ENCODE peak calls at places on chromosome 14, in six cellular contexts. E is AG08395; A is mesenchymal stem cell; P is Calu3; K is stimulated activated CD4-positive, alpha-beta T cell treated with anti-CD3 and anti-CD28 coated beads, Interleukin-2, amount 100 ng/mL, for 48 hours; Z is EL. H is an unnamed sample.

GRCh38 chr14:43706901-43707300 is 800.2 kb downstream of the FSCB start:
- DNase-seq in E (no peak), A (peak; percentile 61), P (no peak), K (no peak), Z (no peak), H (no peak)

GRCh38 chr14:99322731-99323599 is 51.0 kb upstream of the BCL11B start:
- DNase-seq in E (peak; percentile 31), A (no peak), P (no peak), K (no peak), Z (peak; percentile 13), H (no peak)

GRCh38 chr14:104718871-104719270 is 5.2 kb upstream of the ADSS1 start:
- DNase-seq in E (no peak), A (no peak), P (no peak), K (no peak), Z (no peak), H (no peak)

GRCh38 chr14:22456986-22457594 is 131.9 kb downstream of the DAD1 start:
- DNase-seq in E (no peak), A (no peak), P (no peak), K (no peak), Z (no peak), H (no peak)

GRCh38 chr14:49954171-49954631 is 61.3 kb downstream of the ARF6 start:
- DNase-seq in E (peak; percentile 57), A (peak; percentile 52), P (no peak), K (no peak), Z (peak; percentile 76), H (no peak)

GRCh38 chr14:93009471-93010117 is 86.6 kb downstream of the CHGA start:
- DNase-seq in E (peak; percentile 88), A (no peak), P (no peak), K (no peak), Z (no peak), H (no peak)

GRCh38 chr14:102910442-102910841 is 12.0 kb upstream of the AMN start:
- DNase-seq in E (no peak), A (no peak), P (no peak), K (no peak), Z (no peak), H (no peak)

GRCh38 chr14:69913686-69914085 is 34.5 kb downstream of the SMOC1 start:
- DNase-seq in E (no peak), A (no peak), P (no peak), K (no peak), Z (no peak), H (no peak)

GRCh38 chr14:89007906-89008305 is 183.5 kb downstream of the TTC8 start:
- DNase-seq in E (no peak), A (no peak), P (no peak), K (no peak), Z (no peak), H (no peak)

GRCh38 chr14:74941676-74942097 is 13.7 kb downstream of the PGF start:
- DNase-seq in E (peak; percentile 60), A (peak; percentile 63), P (no peak), K (peak; percentile 35), Z (peak; percentile 78), H (peak; percentile 75)